ENCODE peak calls at places on chromosomes 4 and X, in seven cellular contexts. X is transverse colon, D is stomach, Z is ovary, L is HepG2, E is tibial nerve, J is A549. F is an unnamed sample.

GRCh38 chr4:1493540-1494287 is 87.5 kb upstream of the NKX1-1 start:
- DNase-seq in X (no peak), D (no peak), Z (no peak), L (no peak), E (no peak), J (no peak), F (no peak)

GRCh38 chrX:22975786-22976185 is 24.0 kb upstream of the DDX53 start:
- DNase-seq in X (no peak), D (no peak), Z (no peak), L (no peak), E (no peak), J (no peak), F (no peak)

GRCh38 chr4:36394352-36394903 is 113.0 kb downstream of the DTHD1 start:
- DNase-seq in X (no peak), D (no peak), Z (no peak), L (peak), E (no peak), J (no peak), F (no peak)

GRCh38 chr4:152097371-152097770 is 336.6 kb upstream of the GATB start:
- DNase-seq in X (no peak), D (no peak), Z (no peak), L (no peak), E (no peak), J (no peak), F (no peak)

GRCh38 chr4:3879681-3880594 is 113.8 kb downstream of the ADRA2C start:
- DNase-seq in X (no peak), D (peak), Z (no peak), L (no peak), E (no peak), J (no peak), F (peak)

GRCh38 chrX:39809326-39809725 is 288.4 kb downstream of the BCOR start:
- DNase-seq in X (no peak), D (no peak), Z (no peak), L (no peak), E (no peak), J (no peak), F (no peak)

GRCh38 chrX:121109986-121110385 is 62.6 kb downstream of the GLUD2 start:
- DNase-seq in X (no peak), D (no peak), Z (no peak), L (no peak), E (no peak), J (no peak), F (no peak)

GRCh38 chrX:70292788-70293187 is 2.9 kb downstream of the KIF4A start:
- DNase-seq in X (no peak), D (no peak), Z (no peak), L (peak), E (no peak), J (no peak), F (no peak)

GRCh38 chrX:110866421-110866820 is 70.8 kb upstream of the CHRDL1 start:
- DNase-seq in X (no peak), D (no peak), Z (no peak), L (no peak), E (no peak), J (no peak), F (no peak)

GRCh38 chrX:102739642-102740041 is 19.1 kb downstream of the GPRASP3 start:
- DNase-seq in X (no peak), D (no peak), Z (no peak), L (no peak), E (no peak), J (no peak), F (no peak)

GRCh38 chr4:7553280-7553679 is 118.5 kb upstream of the PSAPL1 start:
- DNase-seq in X (no peak), D (no peak), Z (no peak), L (no peak), E (no peak), J (no peak), F (no peak)

GRCh38 chr4:130395871-130396270 is 1299.9 kb downstream of the C4orf33 start:
- DNase-seq in X (no peak), D (no peak), Z (no peak), L (no peak), E (no peak), J (no peak), F (no peak)

GRCh38 chr4:129641179-129641578 is 545.2 kb downstream of the C4orf33 start:
- DNase-seq in X (peak), D (peak), Z (no peak), L (peak), E (peak), J (no peak), F (no peak)

GRCh38 chr4:39614487-39615162 is 24.0 kb downstream of the SMIM14 start:
- DNase-seq in X (no peak), D (no peak), Z (no peak), L (no peak), E (no peak), J (peak), F (no peak)

GRCh38 chrX:107675823-107676555 is 47.7 kb downstream of the PRPS1 start:
- DNase-seq in X (no peak), D (no peak), Z (no peak), L (no peak), E (peak), J (no peak), F (peak)

GRCh38 chrX:47179928-47180255 is 13.7 kb upstream of the UBA1 start:
- DNase-seq in X (no peak), D (no peak), Z (no peak), L (no peak), E (no peak), J (no peak), F (no peak)

GRCh38 chrX:132216283-132216682 is 3.0 kb downstream of the RAP2C start:
- DNase-seq in X (no peak), D (no peak), Z (no peak), L (no peak), E (no peak), J (no peak), F (no peak)

GRCh38 chr4:181225616-181226261 is 1017.5 kb upstream of the TENM3 start:
- DNase-seq in X (no peak), D (no peak), Z (no peak), L (no peak), E (no peak), J (no peak), F (no peak)

DNA sequence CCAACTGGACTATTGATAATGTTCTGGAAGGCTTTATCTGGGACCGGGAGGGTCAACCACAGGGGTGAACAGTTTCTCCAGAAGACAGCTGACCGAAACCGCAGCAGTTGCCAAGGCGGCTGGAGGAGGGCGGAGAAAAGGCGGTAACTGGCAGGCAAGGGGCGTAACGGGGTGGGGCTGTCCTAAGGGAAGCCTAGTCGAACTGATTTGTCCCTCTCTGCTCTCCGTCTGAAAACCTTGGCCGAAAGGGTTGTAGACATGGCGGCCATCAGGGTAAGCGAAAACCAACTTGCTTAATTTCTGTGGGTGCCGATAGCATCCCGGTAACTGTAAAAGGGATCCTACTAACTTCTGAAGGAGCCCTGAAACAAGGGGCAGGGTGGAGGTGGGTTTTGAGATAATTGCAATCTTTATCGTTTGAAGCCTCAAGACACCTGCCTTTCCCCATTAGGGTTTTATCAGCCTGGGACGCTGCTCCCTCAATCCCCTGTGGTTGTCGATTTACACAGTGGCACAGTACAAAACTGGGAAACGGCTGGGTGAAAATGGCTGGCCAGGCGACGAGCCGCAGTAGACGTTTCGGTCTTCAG is at the start of gene APOOL:
- DNase-seq in X (peak), D (peak), Z (peak), L (peak), E (peak), J (peak), F (peak)
- TF ChIP-seq POLR2A in X (peak), D (no peak), Z (no peak), L (peak), E (no peak), J (peak), F (no peak)

GRCh38 chr4:145044341-145044740 is 53.7 kb downstream of the ANAPC10 start:
- DNase-seq in X (no peak), D (no peak), Z (no peak), L (no peak), E (no peak), J (no peak), F (no peak)
- TF ChIP-seq EP300 in X (no peak), D (no peak), Z (no peak), L (no peak), E (no peak), J (no peak), F (no peak)

GRCh38 chr4:26219206-26219605 is 101.6 kb upstream of the RBPJ start:
- DNase-seq in X (no peak), D (no peak), Z (no peak), L (no peak), E (no peak), J (no peak), F (no peak)
- H3K27ac ChIP-seq in X (peak), D (no peak), Z (no peak), L (no peak), E (no peak), J (no peak), F (no peak)

GRCh38 chr4:76235915-76236314 is 15.6 kb upstream of the FAM47E start:
- DNase-seq in X (peak), D (no peak), Z (no peak), L (no peak), E (no peak), J (no peak), F (no peak)
- TF ChIP-seq POLR2A in X (no peak), D (no peak), Z (no peak), L (no peak), E (no peak), J (no peak), F (no peak)

DNA sequence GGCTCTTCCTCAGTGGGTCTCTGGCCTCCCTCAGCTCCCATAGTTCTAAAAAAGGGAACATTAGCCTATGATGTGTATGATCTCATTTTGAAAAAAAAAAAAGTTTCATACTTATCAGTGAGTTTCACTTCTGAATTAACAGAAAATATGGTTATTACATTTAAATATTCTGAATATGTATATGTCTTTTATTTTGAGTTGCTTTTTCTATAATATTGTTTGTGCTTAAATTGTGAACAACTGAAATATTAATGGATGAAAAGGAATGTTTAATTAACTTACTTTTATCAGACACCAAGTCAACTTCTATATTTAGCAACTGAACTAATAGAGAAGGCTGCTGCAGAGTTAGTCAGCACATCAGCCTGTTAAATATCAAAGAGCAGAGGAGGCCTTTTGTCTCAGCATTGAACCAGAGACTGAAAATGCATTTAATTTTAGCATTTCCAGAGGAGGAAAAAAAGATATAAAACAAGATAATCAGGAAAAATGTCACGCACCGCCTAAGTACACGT is 20.4 kb upstream of the FHL1 start:
- DNase-seq in X (no peak), D (no peak), Z (no peak), L (no peak), E (no peak), J (no peak), F (no peak)
- TF ChIP-seq EP300 in X (no peak), D (no peak), Z (no peak), L (no peak), E (no peak), J (no peak), F (no peak)

DNA sequence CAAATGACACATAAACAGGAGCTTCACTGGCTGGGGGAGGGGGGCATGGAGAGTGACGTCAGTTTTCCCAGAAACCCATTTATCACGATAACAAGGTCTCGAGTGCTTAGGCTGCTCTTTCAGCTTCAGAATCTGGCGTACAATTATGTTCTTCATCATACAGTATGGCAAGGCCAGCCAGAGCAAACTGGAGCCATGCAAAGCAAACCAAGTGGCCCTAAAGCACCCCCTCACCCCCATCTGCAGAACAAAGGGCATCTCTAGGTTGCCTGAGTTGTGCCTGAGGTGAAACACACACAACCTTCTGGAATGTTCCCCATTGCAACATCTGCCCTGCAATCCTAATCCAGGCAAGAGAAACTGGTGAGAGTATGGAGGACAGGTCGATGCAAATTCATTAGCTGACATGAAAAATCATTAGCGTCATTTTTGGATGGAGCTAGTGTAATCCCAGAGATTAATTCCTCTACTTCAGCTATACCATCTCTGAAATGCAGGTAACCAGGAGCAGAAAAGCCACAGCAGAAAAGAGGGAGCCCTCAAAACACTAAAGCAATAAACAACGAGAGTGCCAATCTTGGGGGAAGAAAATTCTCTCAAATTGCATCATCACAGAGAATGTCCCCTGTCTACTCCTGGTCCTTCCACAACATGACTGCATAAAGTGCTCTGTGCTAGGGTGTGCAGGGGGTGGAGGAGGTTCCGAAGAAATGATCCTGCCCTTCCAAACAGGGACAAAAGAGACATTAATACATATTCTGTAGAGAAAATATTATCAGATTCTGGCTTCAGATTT is 1.8 kb downstream of the SEPTIN6 start:
- DNase-seq in X (peak), D (no peak), Z (no peak), L (no peak), E (no peak), J (no peak), F (no peak)
- H3K27ac ChIP-seq in X (peak), D (no peak), Z (no peak), L (no peak), E (peak), J (no peak), F (no peak)

GRCh38 chrX:12867746-12868145 is 874 bp downstream of the TLR7 start:
- DNase-seq in X (no peak), D (no peak), Z (no peak), L (no peak), E (no peak), J (no peak), F (no peak)

GRCh38 chrX:12868747-12869146 is 1.9 kb downstream of the TLR7 start:
- DNase-seq in X (no peak), D (no peak), Z (no peak), L (no peak), E (no peak), J (no peak), F (no peak)

GRCh38 chrX:12871181-12871580 is 4.3 kb downstream of the TLR7 start:
- DNase-seq in X (no peak), D (no peak), Z (no peak), L (no peak), E (no peak), J (no peak), F (no peak)

GRCh38 chrX:12865359-12865758 is 1.5 kb upstream of the TLR7 start:
- DNase-seq in X (no peak), D (no peak), Z (no peak), L (no peak), E (no peak), J (no peak), F (no peak)

DNA sequence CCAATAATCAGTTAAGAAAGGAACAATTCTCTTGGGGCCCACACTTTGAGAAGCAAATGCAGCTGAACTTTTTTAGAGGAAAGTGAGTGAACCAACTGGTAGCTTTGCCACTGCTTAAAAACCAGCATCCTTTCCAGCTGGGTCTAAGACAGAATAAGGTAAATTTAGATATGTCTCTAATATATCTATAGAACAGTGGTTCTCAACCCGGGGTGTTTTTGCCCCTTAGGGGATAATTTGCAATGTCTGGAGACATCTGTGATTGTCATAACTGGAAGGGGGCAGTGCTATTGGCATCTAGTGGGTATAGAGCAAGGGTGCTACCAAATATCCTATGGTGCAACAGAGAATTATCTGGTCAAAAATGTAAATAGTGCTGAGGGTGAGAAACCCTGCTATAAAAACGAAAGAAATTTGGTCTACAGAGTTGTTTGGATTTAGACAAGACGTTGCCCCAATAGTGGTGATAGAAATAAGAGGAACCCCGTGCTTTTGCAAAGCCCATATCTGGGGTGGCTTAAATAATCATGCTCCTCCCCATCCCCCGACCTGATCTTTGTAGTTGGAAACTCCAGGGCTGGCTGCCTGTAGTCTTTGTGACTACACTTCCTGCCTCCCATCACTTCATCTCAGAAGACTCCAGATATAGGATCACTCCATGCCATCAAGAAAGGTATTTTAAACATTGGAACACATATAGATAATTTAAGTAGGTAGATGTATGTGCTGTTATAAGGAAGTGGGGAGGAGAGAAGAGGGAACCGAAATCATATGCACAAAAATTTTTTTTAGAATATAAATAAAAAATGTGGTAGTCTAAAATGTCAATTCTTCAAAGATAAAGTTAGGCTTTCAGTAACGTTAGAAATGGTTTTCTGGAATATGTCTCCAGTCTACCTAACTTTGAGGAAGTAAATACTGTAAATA is at the start of gene TLR7:
- DNase-seq in X (no peak), D (no peak), Z (no peak), L (no peak), E (no peak), J (no peak), F (no peak)
- TF ChIP-seq POLR2A in X (no peak), D (no peak), Z (no peak), L (no peak), E (no peak), J (no peak), F (no peak)